ENCODE peak calls at places on chromosomes 4 and X, in six cellular contexts. Y is NCI-H2171, N is cardiac fibroblast, G is Right ventricle myocardium superior, O is fibroblast of the aortic adventitia, K is kidney glomerular epithelial cell. A is an unnamed sample.

GRCh38 chr4:39502034-39502658 is 25.1 kb downstream of the UGDH start:
- DNase-seq in Y (no peak), N (peak; percentile 94), G (no peak), O (peak; percentile 89), K (peak; percentile 85), A (peak; percentile 64)

GRCh38 chr4:147975325-147975724 is 243.4 kb downstream of the ARHGAP10 start:
- DNase-seq in Y (no peak), N (peak; percentile 78), G (no peak), O (peak; percentile 87), K (no peak), A (no peak)

GRCh38 chr4:176137626-176138025 is 57.8 kb downstream of the SPATA4 start:
- DNase-seq in Y (no peak), N (peak; percentile 57), G (no peak), O (peak; percentile 57), K (no peak), A (peak; percentile 18)

GRCh38 chr4:5142726-5143125 is 91.4 kb downstream of the STK32B start:
- DNase-seq in Y (no peak), N (peak; percentile 50), G (no peak), O (peak; percentile 75), K (peak; percentile 12), A (peak; percentile 65)

GRCh38 chrX:150730719-150731118 is 37.5 kb downstream of the MTMR1 start:
- DNase-seq in Y (no peak), N (peak; percentile 30), G (no peak), O (peak; percentile 28), K (no peak), A (no peak)

GRCh38 chr4:77044458-77045124 is 31.2 kb downstream of the CCNI start:
- DNase-seq in Y (no peak), N (peak; percentile 79), G (no peak), O (peak; percentile 78), K (peak; percentile 6), A (peak; percentile 54)

GRCh38 chr4:145183581-145183980 is 3.2 kb upstream of the OTUD4 start:
- DNase-seq in Y (no peak), N (no peak), G (no peak), O (no peak), K (no peak), A (no peak)

GRCh38 chr4:54912155-54912554 is 213.2 kb downstream of the KDR start:
- DNase-seq in Y (no peak), N (no peak), G (no peak), O (no peak), K (no peak), A (no peak)

GRCh38 chr4:80507507-80507906 is 172.0 kb downstream of the CFAP299 start:
- DNase-seq in Y (no peak), N (no peak), G (no peak), O (no peak), K (no peak), A (no peak)

GRCh38 chrX:7985568-7985967 is 58.4 kb upstream of the PNPLA4 start:
- DNase-seq in Y (no peak), N (no peak), G (no peak), O (no peak), K (no peak), A (peak; percentile 25)

GRCh38 chrX:48794993-48795501 is 6.8 kb upstream of the HDAC6 start:
- DNase-seq in Y (no peak), N (peak; percentile 69), G (no peak), O (peak; percentile 64), K (no peak), A (peak; percentile 66)

GRCh38 chrX:16712116-16712824 is at the start of gene CTPS2:
- DNase-seq in Y (peak; percentile 22), N (peak; percentile 58), G (peak; percentile 73), O (peak; percentile 55), K (no peak), A (peak; percentile 17)

GRCh38 chr4:145944886-145945285 is 6.3 kb upstream of the ZNF827 start:
- DNase-seq in Y (no peak), N (no peak), G (no peak), O (no peak), K (no peak), A (no peak)

GRCh38 chr4:43990968-43991367 is 457.6 kb downstream of the KCTD8 start:
- DNase-seq in Y (no peak), N (no peak), G (no peak), O (no peak), K (no peak), A (no peak)

GRCh38 chr4:73862357-73862756 is 6.8 kb upstream of the CXCL1 start:
- DNase-seq in Y (no peak), N (no peak), G (no peak), O (peak; percentile 49), K (no peak), A (peak; percentile 49)

GRCh38 chr4:31100551-31100950 is 380.4 kb downstream of the PCDH7 start:
- DNase-seq in Y (no peak), N (no peak), G (no peak), O (peak; percentile 76), K (no peak), A (no peak)

GRCh38 chrX:150842198-150842553 is 56.3 kb downstream of the CD99L2 start:
- DNase-seq in Y (no peak), N (no peak), G (no peak), O (no peak), K (no peak), A (no peak)

GRCh38 chrX:71160475-71160874 is 15.8 kb downstream of the NLGN3 start:
- DNase-seq in Y (no peak), N (no peak), G (no peak), O (no peak), K (no peak), A (no peak)

GRCh38 chr4:8909548-8909947 is 37.9 kb upstream of the HMX1 start:
- DNase-seq in Y (no peak), N (no peak), G (no peak), O (no peak), K (no peak), A (no peak)

GRCh38 chr4:10008208-10009005 is 12.9 kb downstream of the SLC2A9 start:
- DNase-seq in Y (no peak), N (peak; percentile 60), G (no peak), O (peak; percentile 57), K (no peak), A (peak; percentile 37)

GRCh38 chr4:89134775-89135319 is 23.5 kb downstream of the TIGD2 start:
- DNase-seq in Y (no peak), N (peak; percentile 95), G (no peak), O (peak; percentile 59), K (peak; percentile 24), A (peak; percentile 96)

GRCh38 chr4:77931452-77932135 is 69.0 kb downstream of the MRPL1 start:
- DNase-seq in Y (no peak), N (peak; percentile 87), G (no peak), O (peak; percentile 6), K (no peak), A (no peak)

GRCh38 chrX:39480966-39481365 is 616.8 kb downstream of the BCOR start:
- DNase-seq in Y (no peak), N (no peak), G (no peak), O (peak; percentile 2), K (no peak), A (no peak)

GRCh38 chr4:87065016-87065415 is 130.2 kb downstream of the AFF1 start:
- DNase-seq in Y (no peak), N (no peak), G (no peak), O (no peak), K (no peak), A (no peak)

GRCh38 chrX:153446636-153446936 is 730 bp upstream of the TREX2 start:
- DNase-seq in Y (no peak), N (no peak), G (no peak), O (no peak), K (no peak), A (no peak)

GRCh38 chr4:184807797-184808718 is 17.7 kb downstream of the ACSL1 start:
- DNase-seq in Y (no peak), N (peak; percentile 90), G (no peak), O (peak; percentile 72), K (peak; percentile 33), A (peak; percentile 61)

GRCh38 chrX:54786972-54787371 is 11.1 kb downstream of the ITIH6 start:
- DNase-seq in Y (no peak), N (peak; percentile 1), G (no peak), O (no peak), K (no peak), A (no peak)

GRCh38 chr4:119211856-119212250 is 660 bp upstream of the USP53 start:
- DNase-seq in Y (peak; percentile 48), N (no peak), G (no peak), O (no peak), K (peak; percentile 89), A (peak; percentile 83)

GRCh38 chr4:72107456-72107855 is 75.7 kb downstream of the NPFFR2 start:
- DNase-seq in Y (no peak), N (no peak), G (no peak), O (no peak), K (no peak), A (peak; percentile 27)